ENCODE peak calls at places on chromosomes 5 and 9, in six cellular contexts. One of them, this sample, is unnamed.

GRCh38 chr9:132049900-132050299 is 29.8 kb downstream of the MED27 start:
- DNase-seq in K562: no peak
- DNase-seq in retinal pigment epithelial cell: no peak
- DNase-seq in neural crest cell: no peak
- DNase-seq in stimulated activated CD8-positive, alpha-beta memory T cell treated with anti-CD3 and anti-CD28 coated beads, Interleukin-7, amount 100 ng/mL, for 24 hours: no peak
- DNase-seq in psoas muscle: no peak
- DNase-seq in this sample: no peak

GRCh38 chr5:168132186-168132585 is 159.3 kb upstream of the WWC1 start:
- DNase-seq in K562: no peak
- DNase-seq in retinal pigment epithelial cell: no peak
- DNase-seq in neural crest cell: no peak
- DNase-seq in stimulated activated CD8-positive, alpha-beta memory T cell treated with anti-CD3 and anti-CD28 coated beads, Interleukin-7, amount 100 ng/mL, for 24 hours: no peak
- DNase-seq in psoas muscle: no peak
- DNase-seq in this sample: no peak

GRCh38 chr9:128061305-128061704 is 5.8 kb downstream of the NAIF1 start:
- DNase-seq in K562: no peak
- DNase-seq in retinal pigment epithelial cell: no peak
- DNase-seq in neural crest cell: no peak
- DNase-seq in stimulated activated CD8-positive, alpha-beta memory T cell treated with anti-CD3 and anti-CD28 coated beads, Interleukin-7, amount 100 ng/mL, for 24 hours: no peak
- DNase-seq in psoas muscle: no peak
- DNase-seq in this sample: no peak

GRCh38 chr9:92808726-92809451 is 44.3 kb upstream of the BICD2 start:
- DNase-seq in K562: peak
- DNase-seq in retinal pigment epithelial cell: peak
- DNase-seq in neural crest cell: peak
- DNase-seq in stimulated activated CD8-positive, alpha-beta memory T cell treated with anti-CD3 and anti-CD28 coated beads, Interleukin-7, amount 100 ng/mL, for 24 hours: no peak
- DNase-seq in psoas muscle: peak
- DNase-seq in this sample: no peak

GRCh38 chr5:132510076-132510475 is 19.5 kb upstream of the IRF1 start:
- DNase-seq in K562: no peak
- DNase-seq in retinal pigment epithelial cell: no peak
- DNase-seq in neural crest cell: no peak
- DNase-seq in stimulated activated CD8-positive, alpha-beta memory T cell treated with anti-CD3 and anti-CD28 coated beads, Interleukin-7, amount 100 ng/mL, for 24 hours: no peak
- DNase-seq in psoas muscle: no peak
- DNase-seq in this sample: no peak

GRCh38 chr9:88197781-88198345 is 59.6 kb upstream of the SPATA31C2 start:
- DNase-seq in K562: no peak
- DNase-seq in retinal pigment epithelial cell: peak
- DNase-seq in neural crest cell: no peak
- DNase-seq in stimulated activated CD8-positive, alpha-beta memory T cell treated with anti-CD3 and anti-CD28 coated beads, Interleukin-7, amount 100 ng/mL, for 24 hours: no peak
- DNase-seq in psoas muscle: no peak
- DNase-seq in this sample: peak

GRCh38 chr9:15642369-15642962 is 89.6 kb downstream of the CCDC171 start:
- DNase-seq in K562: peak
- DNase-seq in retinal pigment epithelial cell: peak
- DNase-seq in neural crest cell: no peak
- DNase-seq in stimulated activated CD8-positive, alpha-beta memory T cell treated with anti-CD3 and anti-CD28 coated beads, Interleukin-7, amount 100 ng/mL, for 24 hours: no peak
- DNase-seq in psoas muscle: no peak
- DNase-seq in this sample: peak

GRCh38 chr9:33814816-33815215 is 2.1 kb upstream of the UBE2R2 start:
- DNase-seq in K562: no peak
- DNase-seq in retinal pigment epithelial cell: no peak
- DNase-seq in neural crest cell: no peak
- DNase-seq in stimulated activated CD8-positive, alpha-beta memory T cell treated with anti-CD3 and anti-CD28 coated beads, Interleukin-7, amount 100 ng/mL, for 24 hours: no peak
- DNase-seq in psoas muscle: no peak
- DNase-seq in this sample: no peak

GRCh38 chr5:150525163-150525562 is 17.2 kb downstream of the NDST1 start:
- DNase-seq in K562: no peak
- DNase-seq in retinal pigment epithelial cell: no peak
- DNase-seq in neural crest cell: no peak
- DNase-seq in stimulated activated CD8-positive, alpha-beta memory T cell treated with anti-CD3 and anti-CD28 coated beads, Interleukin-7, amount 100 ng/mL, for 24 hours: no peak
- DNase-seq in psoas muscle: peak
- DNase-seq in this sample: no peak

GRCh38 chr5:157219491-157220271 is 39.0 kb downstream of the ITK start:
- DNase-seq in K562: no peak
- DNase-seq in retinal pigment epithelial cell: no peak
- DNase-seq in neural crest cell: no peak
- DNase-seq in stimulated activated CD8-positive, alpha-beta memory T cell treated with anti-CD3 and anti-CD28 coated beads, Interleukin-7, amount 100 ng/mL, for 24 hours: no peak
- DNase-seq in psoas muscle: no peak
- DNase-seq in this sample: no peak

GRCh38 chr5:176719113-176719814 is 72.0 kb downstream of the TSPAN17 start:
- DNase-seq in K562: no peak
- DNase-seq in retinal pigment epithelial cell: no peak
- DNase-seq in neural crest cell: no peak
- DNase-seq in stimulated activated CD8-positive, alpha-beta memory T cell treated with anti-CD3 and anti-CD28 coated beads, Interleukin-7, amount 100 ng/mL, for 24 hours: no peak
- DNase-seq in psoas muscle: no peak
- DNase-seq in this sample: no peak

GRCh38 chr5:172583931-172584511 is 57.0 kb upstream of the NEURL1B start:
- DNase-seq in K562: no peak
- DNase-seq in retinal pigment epithelial cell: no peak
- DNase-seq in neural crest cell: no peak
- DNase-seq in stimulated activated CD8-positive, alpha-beta memory T cell treated with anti-CD3 and anti-CD28 coated beads, Interleukin-7, amount 100 ng/mL, for 24 hours: no peak
- DNase-seq in psoas muscle: peak
- DNase-seq in this sample: no peak

GRCh38 chr5:72552041-72552557 is 44.9 kb upstream of the ZNF366 start:
- DNase-seq in K562: peak
- DNase-seq in retinal pigment epithelial cell: peak
- DNase-seq in neural crest cell: no peak
- DNase-seq in stimulated activated CD8-positive, alpha-beta memory T cell treated with anti-CD3 and anti-CD28 coated beads, Interleukin-7, amount 100 ng/mL, for 24 hours: no peak
- DNase-seq in psoas muscle: no peak
- DNase-seq in this sample: no peak